ENCODE peak calls at places on chromosomes 5 and 9, in eight cellular contexts. U, Z, R, N, A, Q, X and W are unnamed samples.

GRCh38 chr5:138528744-138529469 is 14.1 kb downstream of the ETF1 start:
- DNase-seq in U (no peak), Z (no peak), R (no peak), N (no peak), A (no peak), Q (no peak), X (no peak), W (no peak)

GRCh38 chr9:34651876-34652602 is at the start of gene IL11RA:
- DNase-seq in U (peak), Z (no peak), R (peak), N (peak), A (peak), Q (peak), X (peak), W (peak)

GRCh38 chr9:18379073-18379811 is 94.7 kb upstream of the ADAMTSL1 start:
- DNase-seq in U (no peak), Z (no peak), R (no peak), N (no peak), A (no peak), Q (peak), X (no peak), W (no peak)

GRCh38 chr5:66138572-66139116 is 5.5 kb upstream of the SREK1 start:
- DNase-seq in U (no peak), Z (no peak), R (no peak), N (no peak), A (no peak), Q (no peak), X (no peak), W (no peak)

GRCh38 chr5:74575741-74576538 is 64.6 kb downstream of the ENC1 start:
- DNase-seq in U (no peak), Z (no peak), R (no peak), N (peak), A (no peak), Q (peak), X (no peak), W (no peak)

GRCh38 chr5:54861212-54861894 is 124.0 kb downstream of the ESM1 start:
- DNase-seq in U (no peak), Z (no peak), R (no peak), N (no peak), A (no peak), Q (peak), X (no peak), W (no peak)

GRCh38 chr5:110333384-110333783 is 393.1 kb downstream of the TMEM232 start:
- DNase-seq in U (no peak), Z (no peak), R (no peak), N (no peak), A (no peak), Q (peak), X (no peak), W (no peak)

GRCh38 chr5:1737790-1738405 is 61.7 kb downstream of the MRPL36 start:
- DNase-seq in U (no peak), Z (peak), R (no peak), N (no peak), A (no peak), Q (peak), X (peak), W (no peak)

GRCh38 chr9:88387035-88387732 is 1.1 kb upstream of the SPIN1 start:
- DNase-seq in U (peak), Z (no peak), R (peak), N (peak), A (no peak), Q (peak), X (peak), W (peak)

GRCh38 chr5:155189981-155190380 is 176.4 kb downstream of the KIF4B start:
- DNase-seq in U (no peak), Z (no peak), R (no peak), N (no peak), A (no peak), Q (no peak), X (no peak), W (no peak)

GRCh38 chr5:66929281-66929680 is 267.3 kb downstream of the CD180 start:
- DNase-seq in U (no peak), Z (no peak), R (no peak), N (no peak), A (no peak), Q (no peak), X (no peak), W (no peak)

GRCh38 chr5:156261275-156261939 is 65.6 kb upstream of the SGCD start:
- DNase-seq in U (no peak), Z (no peak), R (no peak), N (no peak), A (no peak), Q (no peak), X (no peak), W (no peak)

GRCh38 chr9:90100014-90100413 is 495.2 kb downstream of the GADD45G start:
- DNase-seq in U (no peak), Z (no peak), R (no peak), N (no peak), A (no peak), Q (no peak), X (no peak), W (no peak)

GRCh38 chr9:4011062-4011461 is 288.8 kb downstream of the GLIS3 start:
- DNase-seq in U (no peak), Z (no peak), R (no peak), N (no peak), A (no peak), Q (no peak), X (no peak), W (no peak)

GRCh38 chr9:98998441-98999151 is 54.9 kb downstream of the COL15A1 start:
- DNase-seq in U (peak), Z (no peak), R (peak), N (peak), A (peak), Q (peak), X (peak), W (peak)

GRCh38 chr5:64766105-64766504 is 2.4 kb downstream of the SREK1IP1 start:
- DNase-seq in U (no peak), Z (no peak), R (no peak), N (no peak), A (no peak), Q (peak), X (no peak), W (no peak)

GRCh38 chr5:64766934-64767333 is 1.6 kb downstream of the SREK1IP1 start:
- DNase-seq in U (no peak), Z (no peak), R (no peak), N (no peak), A (no peak), Q (no peak), X (no peak), W (no peak)

GRCh38 chr5:64769856-64770255 is 1.1 kb downstream of the CWC27 start:
- DNase-seq in U (no peak), Z (no peak), R (no peak), N (no peak), A (no peak), Q (no peak), X (no peak), W (no peak)

GRCh38 chr5:64767959-64768357 is 533 bp downstream of the SREK1IP1 start:
- DNase-seq in U (peak), Z (no peak), R (peak), N (no peak), A (no peak), Q (peak), X (no peak), W (peak)

GRCh38 chr5:64768358-64769312 is at the start of the genes CWC27 and SREK1IP1:
- DNase-seq in U (peak), Z (peak), R (peak), N (peak), A (peak), Q (peak), X (peak), W (peak)
- TF ChIP-seq POLR2A in U (peak), Z (peak), R (peak), N (peak), A (peak), Q (peak), X (peak), W (peak)

GRCh38 chr5:139689631-139690384 is 41.7 kb downstream of the CXXC5 start:
- DNase-seq in U (no peak), Z (no peak), R (peak), N (peak), A (no peak), Q (no peak), X (peak), W (peak)
- H3K4me3 ChIP-seq in U (no peak), Z (no peak), R (no peak), N (no peak), A (no peak), Q (no peak), X (no peak), W (no peak)

DNA sequence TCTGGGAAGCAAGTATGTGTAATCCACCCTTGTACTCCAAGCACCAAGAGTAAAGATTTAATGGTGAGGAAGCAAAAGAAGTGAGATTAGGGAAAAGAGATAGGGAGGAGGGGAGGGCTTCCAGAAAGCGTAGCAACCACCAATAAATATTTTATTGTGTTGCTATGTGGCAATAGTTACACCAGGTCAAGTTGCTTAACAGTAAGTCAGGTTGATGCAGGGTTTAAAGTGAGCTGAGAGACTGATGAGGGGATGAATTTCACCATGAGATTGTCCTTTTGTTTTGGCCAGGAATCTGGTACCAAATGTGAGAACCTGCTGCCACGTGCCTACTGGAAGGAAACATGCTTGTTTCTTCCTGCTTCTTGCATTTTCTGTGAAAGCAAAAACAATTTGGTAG is 62.7 kb downstream of the PCSK5 start:
- DNase-seq in U (no peak), Z (no peak), R (no peak), N (no peak), A (no peak), Q (no peak), X (no peak), W (no peak)
- H3K27ac ChIP-seq in U (peak), Z (no peak), R (no peak), N (no peak), A (no peak), Q (no peak), X (no peak), W (no peak)

GRCh38 chr9:127735530-127736176 is 559 bp upstream of the TOR2A start:
- DNase-seq in U (no peak), Z (no peak), R (no peak), N (no peak), A (no peak), Q (no peak), X (no peak), W (no peak)

GRCh38 chr9:127732444-127732843 is 2.6 kb downstream of the TOR2A start:
- DNase-seq in U (no peak), Z (no peak), R (no peak), N (no peak), A (no peak), Q (no peak), X (no peak), W (no peak)

GRCh38 chr9:127733609-127734008 is 1.5 kb downstream of the TOR2A start:
- DNase-seq in U (no peak), Z (no peak), R (no peak), N (no peak), A (no peak), Q (no peak), X (no peak), W (no peak)

GRCh38 chr9:127734247-127734746 is 797 bp downstream of the TOR2A start:
- DNase-seq in U (no peak), Z (no peak), R (no peak), N (no peak), A (no peak), Q (no peak), X (no peak), W (peak)

GRCh38 chr9:127734747-127735529 is at the start of gene TOR2A:
- DNase-seq in U (peak), Z (peak), R (peak), N (peak), A (peak), Q (peak), X (peak), W (peak)
- TF ChIP-seq POLR2A in U (peak), Z (peak), R (peak), N (peak), A (peak), Q (peak), X (peak), W (no peak)

DNA sequence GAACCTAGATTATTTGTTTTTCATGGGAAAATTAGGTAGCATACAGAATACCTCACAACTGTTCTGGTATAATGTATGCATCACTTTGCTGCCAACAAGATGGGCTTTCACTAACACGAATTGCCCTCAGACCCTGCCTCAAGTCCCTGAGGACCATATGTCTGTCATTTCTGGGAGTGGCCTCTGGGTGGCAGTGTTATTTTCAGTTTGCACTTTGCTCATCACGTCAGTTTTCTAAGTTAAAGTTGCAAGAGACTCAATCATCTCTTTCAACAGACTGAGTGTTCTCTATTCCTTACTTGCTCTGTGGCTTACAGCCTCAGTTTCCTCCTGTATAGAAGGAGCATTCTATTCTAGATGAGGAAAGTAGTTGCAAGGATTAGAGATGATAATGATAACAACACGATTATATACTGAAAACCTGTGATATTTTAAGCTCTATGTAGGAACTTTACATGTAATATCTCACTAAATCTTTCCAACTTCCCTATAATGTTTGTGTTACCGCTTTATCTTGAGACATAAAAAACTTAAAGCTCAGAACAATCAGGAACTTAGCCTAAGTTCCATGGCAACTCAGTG is 55.7 kb downstream of the TSSK1B start:
- DNase-seq in U (peak), Z (peak), R (peak), N (peak), A (peak), Q (peak), X (peak), W (no peak)
- H3K4me3 ChIP-seq in U (no peak), Z (no peak), R (no peak), N (no peak), A (no peak), Q (no peak), X (no peak), W (no peak)

GRCh38 chr9:133992780-133993634 is 883 bp upstream of the VAV2 start:
- DNase-seq in U (peak), Z (no peak), R (peak), N (peak), A (peak), Q (peak), X (peak), W (peak)

GRCh38 chr9:133990366-133991210 is 1.5 kb downstream of the VAV2 start:
- DNase-seq in U (peak), Z (no peak), R (peak), N (peak), A (peak), Q (peak), X (peak), W (peak)

GRCh38 chr9:133991964-133992779 is at the start of gene VAV2:
- DNase-seq in U (peak), Z (no peak), R (peak), N (peak), A (peak), Q (peak), X (peak), W (peak)

GRCh38 chr9:133989554-133990365 is 2.4 kb downstream of the VAV2 start:
- DNase-seq in U (peak), Z (no peak), R (no peak), N (no peak), A (no peak), Q (no peak), X (no peak), W (peak)

GRCh38 chr9:133991211-133991921 is 758 bp downstream of the VAV2 start:
- DNase-seq in U (peak), Z (no peak), R (no peak), N (no peak), A (no peak), Q (no peak), X (no peak), W (peak)
- H3K27ac ChIP-seq in U (peak), Z (peak), R (peak), N (peak), A (peak), Q (peak), X (peak), W (peak)

GRCh38 chr9:83062011-83062652 is 810 bp downstream of the RASEF start:
- DNase-seq in U (peak), Z (no peak), R (no peak), N (peak), A (no peak), Q (peak), X (peak), W (no peak)
- TF ChIP-seq POLR2A in U (no peak), Z (no peak), R (no peak), N (no peak), A (no peak), Q (no peak), X (no peak), W (no peak)